ENCODE peak calls at places on chromosomes 1 and 21, in four cellular contexts. One of them, this sample, is unnamed.

GRCh38 chr1:222068937-222069336 is 327.0 kb upstream of the DUSP10 start:
- DNase-seq in HCEC 1CT: peak; percentile 46
- DNase-seq in upper lobe of right lung: no peak
- DNase-seq in psoas muscle: no peak
- DNase-seq in this sample: no peak

GRCh38 chr1:211113566-211113965 is 20.4 kb downstream of the KCNH1 start:
- DNase-seq in HCEC 1CT: no peak
- DNase-seq in upper lobe of right lung: no peak
- DNase-seq in psoas muscle: no peak
- DNase-seq in this sample: no peak

GRCh38 chr21:32819702-32820101 is 48.1 kb upstream of the PAXBP1 start:
- DNase-seq in HCEC 1CT: peak; percentile 90
- DNase-seq in upper lobe of right lung: no peak
- DNase-seq in psoas muscle: peak; percentile 34
- DNase-seq in this sample: no peak

GRCh38 chr1:66723985-66724384 is 28.3 kb upstream of the DYNLT5 start:
- DNase-seq in HCEC 1CT: no peak
- DNase-seq in upper lobe of right lung: no peak
- DNase-seq in psoas muscle: no peak
- DNase-seq in this sample: no peak

GRCh38 chr1:216531308-216532239 is 108.3 kb upstream of the USH2A start:
- DNase-seq in HCEC 1CT: peak; percentile 43
- DNase-seq in upper lobe of right lung: no peak
- DNase-seq in psoas muscle: no peak
- DNase-seq in this sample: no peak

GRCh38 chr1:234853906-234854647 is 244.1 kb upstream of the IRF2BP2 start:
- DNase-seq in HCEC 1CT: no peak
- DNase-seq in upper lobe of right lung: no peak
- DNase-seq in psoas muscle: no peak
- DNase-seq in this sample: no peak

GRCh38 chr1:67682659-67683197 is 2.3 kb upstream of the GADD45A start:
- DNase-seq in HCEC 1CT: peak; percentile 89
- DNase-seq in upper lobe of right lung: no peak
- DNase-seq in psoas muscle: no peak
- DNase-seq in this sample: no peak

GRCh38 chr1:28417441-28418277 is 48.1 kb downstream of the PHACTR4 start:
- DNase-seq in HCEC 1CT: peak; percentile 43
- DNase-seq in upper lobe of right lung: no peak
- DNase-seq in psoas muscle: no peak
- DNase-seq in this sample: no peak

GRCh38 chr1:85407978-85408377 is 57.0 kb downstream of the DDAH1 start:
- DNase-seq in HCEC 1CT: no peak
- DNase-seq in upper lobe of right lung: no peak
- DNase-seq in psoas muscle: no peak
- DNase-seq in this sample: no peak

GRCh38 chr1:28509705-28510349 is 4.0 kb downstream of the RCC1 start:
- DNase-seq in HCEC 1CT: peak; percentile 38
- DNase-seq in upper lobe of right lung: no peak
- DNase-seq in psoas muscle: no peak
- DNase-seq in this sample: no peak

GRCh38 chr1:13764533-13764932 is 64.5 kb downstream of the PRDM2 start:
- DNase-seq in HCEC 1CT: no peak
- DNase-seq in upper lobe of right lung: no peak
- DNase-seq in psoas muscle: no peak
- DNase-seq in this sample: no peak

GRCh38 chr1:14320518-14320917 is 278.0 kb upstream of the KAZN start:
- DNase-seq in HCEC 1CT: no peak
- DNase-seq in upper lobe of right lung: no peak
- DNase-seq in psoas muscle: no peak
- DNase-seq in this sample: no peak

GRCh38 chr1:246492611-246493245 is 14.4 kb downstream of the SMYD3 start:
- DNase-seq in HCEC 1CT: peak; percentile 75
- DNase-seq in upper lobe of right lung: peak; percentile 72
- DNase-seq in psoas muscle: peak; percentile 67
- DNase-seq in this sample: peak; percentile 60

GRCh38 chr1:70672333-70672935 is 261.4 kb downstream of the CTH start:
- DNase-seq in HCEC 1CT: no peak
- DNase-seq in upper lobe of right lung: no peak
- DNase-seq in psoas muscle: no peak
- DNase-seq in this sample: no peak

GRCh38 chr1:109191377-109191776 is 22.3 kb upstream of the SARS1 start:
- DNase-seq in HCEC 1CT: no peak
- DNase-seq in upper lobe of right lung: no peak
- DNase-seq in psoas muscle: no peak
- DNase-seq in this sample: no peak

GRCh38 chr21:33362044-33362555 is 37.3 kb downstream of the IFNAR1 start:
- DNase-seq in HCEC 1CT: no peak
- DNase-seq in upper lobe of right lung: no peak
- DNase-seq in psoas muscle: no peak
- DNase-seq in this sample: no peak

GRCh38 chr1:12692967-12693782 is 22.7 kb upstream of the AADACL3 start:
- DNase-seq in HCEC 1CT: no peak
- DNase-seq in upper lobe of right lung: no peak
- DNase-seq in psoas muscle: peak; percentile 42
- DNase-seq in this sample: no peak

GRCh38 chr1:117060441-117061317 is 553 bp downstream of the TTF2 start:
- DNase-seq in HCEC 1CT: peak; percentile 10
- DNase-seq in upper lobe of right lung: no peak
- DNase-seq in psoas muscle: no peak
- DNase-seq in this sample: no peak

GRCh38 chr1:27958513-27958912 is 1.3 kb upstream of the XKR8 start:
- DNase-seq in HCEC 1CT: no peak
- DNase-seq in upper lobe of right lung: no peak
- DNase-seq in psoas muscle: no peak
- DNase-seq in this sample: no peak

GRCh38 chr1:54353959-54354358 is 52.2 kb downstream of the SSBP3 start:
- DNase-seq in HCEC 1CT: no peak
- DNase-seq in upper lobe of right lung: no peak
- DNase-seq in psoas muscle: no peak
- DNase-seq in this sample: no peak

GRCh38 chr21:38531610-38532009 is 33.3 kb upstream of the ERG start:
- DNase-seq in HCEC 1CT: no peak
- DNase-seq in upper lobe of right lung: no peak
- DNase-seq in psoas muscle: no peak
- DNase-seq in this sample: no peak

GRCh38 chr1:12464028-12464427 is 154.0 kb downstream of the DHRS3 start:
- DNase-seq in HCEC 1CT: no peak
- DNase-seq in upper lobe of right lung: no peak
- DNase-seq in psoas muscle: peak; percentile 58
- DNase-seq in this sample: no peak

GRCh38 chr1:222618880-222619321 is 1.0 kb downstream of the MIA3 start:
- DNase-seq in HCEC 1CT: peak; percentile 17
- DNase-seq in upper lobe of right lung: peak; percentile 68
- DNase-seq in psoas muscle: no peak
- DNase-seq in this sample: peak; percentile 18

GRCh38 chr1:154403983-154404382 is 1.2 kb upstream of the IL6R start:
- DNase-seq in HCEC 1CT: no peak
- DNase-seq in upper lobe of right lung: no peak
- DNase-seq in psoas muscle: no peak
- DNase-seq in this sample: no peak

GRCh38 chr21:42833859-42834729 is 45.2 kb downstream of the WDR4 start:
- DNase-seq in HCEC 1CT: no peak
- DNase-seq in upper lobe of right lung: peak; percentile 55
- DNase-seq in psoas muscle: no peak
- DNase-seq in this sample: no peak

GRCh38 chr1:37574834-37575479 is 18.2 kb downstream of the DNALI1 start:
- DNase-seq in HCEC 1CT: peak; percentile 89
- DNase-seq in upper lobe of right lung: no peak
- DNase-seq in psoas muscle: no peak
- DNase-seq in this sample: no peak

GRCh38 chr1:36369061-36369470 is 16.7 kb downstream of the STK40 start:
- DNase-seq in HCEC 1CT: peak; percentile 47
- DNase-seq in upper lobe of right lung: peak; percentile 80
- DNase-seq in psoas muscle: peak; percentile 70
- DNase-seq in this sample: peak; percentile 72

GRCh38 chr1:76666499-76666898 is 200.8 kb upstream of the ST6GALNAC5 start:
- DNase-seq in HCEC 1CT: no peak
- DNase-seq in upper lobe of right lung: no peak
- DNase-seq in psoas muscle: peak; percentile 13
- DNase-seq in this sample: peak; percentile 14

GRCh38 chr1:26529655-26530539 is at the start of gene RPS6KA1:
- DNase-seq in HCEC 1CT: peak; percentile 24
- DNase-seq in upper lobe of right lung: peak; percentile 89
- DNase-seq in psoas muscle: peak; percentile 47
- DNase-seq in this sample: peak; percentile 68

GRCh38 chr1:54355931-54356679 is 50.1 kb downstream of the SSBP3 start:
- DNase-seq in HCEC 1CT: no peak
- DNase-seq in upper lobe of right lung: no peak
- DNase-seq in psoas muscle: no peak
- DNase-seq in this sample: no peak

GRCh38 chr1:202016022-202016624 is 5.7 kb downstream of the ELF3 start:
- DNase-seq in HCEC 1CT: no peak
- DNase-seq in upper lobe of right lung: no peak
- DNase-seq in psoas muscle: no peak
- DNase-seq in this sample: no peak

GRCh38 chr1:242710286-242710685 is 185.8 kb upstream of the PLD5 start:
- DNase-seq in HCEC 1CT: no peak
- DNase-seq in upper lobe of right lung: no peak
- DNase-seq in psoas muscle: no peak
- DNase-seq in this sample: no peak

GRCh38 chr1:46204406-46204742 is 1.2 kb downstream of the LURAP1 start:
- DNase-seq in HCEC 1CT: no peak
- DNase-seq in upper lobe of right lung: no peak
- DNase-seq in psoas muscle: peak; percentile 25
- DNase-seq in this sample: no peak